ENCODE peak calls at places on chromosomes 2 and 18, in eight cellular contexts. One of them, this sample, is unnamed.
A peak's percentile ranks its signal among the peaks of the same experiment; 100 is the strongest.

GRCh38 chr2:131045925-131046579 is 47.2 kb downstream of the FAM168B start:
- DNase-seq in heart right ventricle: no peak
- DNase-seq in fibroblast of lung: no peak
- DNase-seq in vagina: no peak
- DNase-seq in PC-9: no peak
- DNase-seq in heart left ventricle: no peak
- DNase-seq in endothelial cell of umbilical vein: no peak
- DNase-seq in transverse colon: no peak
- DNase-seq in this sample: no peak

GRCh38 chr2:27705851-27706622 is 42.3 kb downstream of the SLC4A1AP start:
- DNase-seq in fibroblast of lung: peak; percentile 97
- DNase-seq in vagina: no peak
- DNase-seq in endothelial cell of umbilical vein: peak; percentile 89
- DNase-seq in heart right ventricle: peak; percentile 70
- DNase-seq in heart left ventricle: peak; percentile 76
- DNase-seq in PC-9: peak; percentile 79
- DNase-seq in transverse colon: peak; percentile 63
- DNase-seq in this sample: peak; percentile 76

GRCh38 chr2:27025281-27025800 is 7.4 kb upstream of the TMEM214 start:
- DNase-seq in heart left ventricle: no peak
- DNase-seq in heart right ventricle: no peak
- DNase-seq in vagina: no peak
- DNase-seq in endothelial cell of umbilical vein: no peak
- DNase-seq in fibroblast of lung: no peak
- DNase-seq in transverse colon: no peak
- DNase-seq in PC-9: no peak
- DNase-seq in this sample: no peak

GRCh38 chr2:186126181-186126580 is 359.9 kb upstream of the ZC3H15 start:
- DNase-seq in fibroblast of lung: peak; percentile 8
- DNase-seq in PC-9: no peak
- DNase-seq in heart right ventricle: no peak
- DNase-seq in endothelial cell of umbilical vein: no peak
- DNase-seq in vagina: no peak
- DNase-seq in heart left ventricle: no peak
- DNase-seq in transverse colon: no peak
- DNase-seq in this sample: no peak

GRCh38 chr2:53473236-53473635 is 294.4 kb upstream of the CHAC2 start:
- DNase-seq in endothelial cell of umbilical vein: no peak
- DNase-seq in vagina: no peak
- DNase-seq in transverse colon: peak; percentile 13
- DNase-seq in heart left ventricle: peak; percentile 28
- DNase-seq in fibroblast of lung: no peak
- DNase-seq in heart right ventricle: no peak
- DNase-seq in PC-9: no peak
- DNase-seq in this sample: peak; percentile 34

GRCh38 chr18:26708814-26709717 is 156.4 kb downstream of the AQP4 start:
- DNase-seq in endothelial cell of umbilical vein: no peak
- DNase-seq in transverse colon: no peak
- DNase-seq in heart left ventricle: no peak
- DNase-seq in fibroblast of lung: no peak
- DNase-seq in PC-9: no peak
- DNase-seq in vagina: no peak
- DNase-seq in heart right ventricle: no peak
- DNase-seq in this sample: no peak

GRCh38 chr2:221109552-221109951 is 462.6 kb downstream of the EPHA4 start:
- DNase-seq in PC-9: no peak
- DNase-seq in endothelial cell of umbilical vein: no peak
- DNase-seq in heart right ventricle: no peak
- DNase-seq in vagina: no peak
- DNase-seq in fibroblast of lung: no peak
- DNase-seq in heart left ventricle: no peak
- DNase-seq in transverse colon: no peak
- DNase-seq in this sample: no peak

GRCh38 chr2:236674646-236675045 is 105.0 kb downstream of the ACKR3 start:
- DNase-seq in transverse colon: no peak
- DNase-seq in vagina: no peak
- DNase-seq in fibroblast of lung: no peak
- DNase-seq in heart left ventricle: no peak
- DNase-seq in endothelial cell of umbilical vein: no peak
- DNase-seq in heart right ventricle: no peak
- DNase-seq in PC-9: no peak
- DNase-seq in this sample: no peak

GRCh38 chr18:23227729-23228075 is 92.4 kb downstream of the CABLES1 start:
- DNase-seq in vagina: no peak
- DNase-seq in fibroblast of lung: no peak
- DNase-seq in heart right ventricle: no peak
- DNase-seq in PC-9: no peak
- DNase-seq in transverse colon: no peak
- DNase-seq in heart left ventricle: no peak
- DNase-seq in endothelial cell of umbilical vein: no peak
- DNase-seq in this sample: no peak

DNA sequence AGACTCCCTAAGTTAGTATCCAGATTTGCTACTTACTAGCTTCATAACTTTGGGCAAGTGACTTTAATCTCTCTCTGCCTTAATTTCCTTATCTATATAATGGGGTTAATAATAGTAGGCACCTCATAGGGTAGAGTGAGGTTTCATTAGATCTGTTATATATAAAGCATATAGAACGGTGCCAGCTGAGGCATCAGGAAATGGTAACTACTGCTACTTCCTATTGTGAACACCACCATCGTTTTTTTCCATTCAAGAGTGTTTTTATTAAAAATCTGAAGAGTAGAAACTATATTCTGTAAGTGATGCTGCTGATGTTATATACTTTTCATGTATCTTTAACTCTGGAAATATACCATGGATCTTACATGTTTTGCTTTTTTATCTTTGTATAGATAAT is 44.3 kb downstream of the MALT1 start:
- DNase-seq in endothelial cell of umbilical vein: no peak
- DNase-seq in vagina: no peak
- DNase-seq in transverse colon: no peak
- DNase-seq in PC-9: no peak
- DNase-seq in fibroblast of lung: no peak
- DNase-seq in heart right ventricle: no peak
- DNase-seq in heart left ventricle: no peak
- DNase-seq in this sample: no peak
- H3K4me3 ChIP-seq in endothelial cell of umbilical vein: no peak overlapping the region
- H3K4me3 ChIP-seq in vagina: no peak overlapping the region
- H3K4me3 ChIP-seq in transverse colon: no peak overlapping the region
- H3K4me3 ChIP-seq in PC-9: no peak overlapping the region
- H3K4me3 ChIP-seq in fibroblast of lung: no peak overlapping the region
- H3K4me3 ChIP-seq in heart right ventricle: no peak overlapping the region
- H3K4me3 ChIP-seq in heart left ventricle: no peak overlapping the region
- H3K4me3 ChIP-seq in this sample: no peak overlapping the region

DNA sequence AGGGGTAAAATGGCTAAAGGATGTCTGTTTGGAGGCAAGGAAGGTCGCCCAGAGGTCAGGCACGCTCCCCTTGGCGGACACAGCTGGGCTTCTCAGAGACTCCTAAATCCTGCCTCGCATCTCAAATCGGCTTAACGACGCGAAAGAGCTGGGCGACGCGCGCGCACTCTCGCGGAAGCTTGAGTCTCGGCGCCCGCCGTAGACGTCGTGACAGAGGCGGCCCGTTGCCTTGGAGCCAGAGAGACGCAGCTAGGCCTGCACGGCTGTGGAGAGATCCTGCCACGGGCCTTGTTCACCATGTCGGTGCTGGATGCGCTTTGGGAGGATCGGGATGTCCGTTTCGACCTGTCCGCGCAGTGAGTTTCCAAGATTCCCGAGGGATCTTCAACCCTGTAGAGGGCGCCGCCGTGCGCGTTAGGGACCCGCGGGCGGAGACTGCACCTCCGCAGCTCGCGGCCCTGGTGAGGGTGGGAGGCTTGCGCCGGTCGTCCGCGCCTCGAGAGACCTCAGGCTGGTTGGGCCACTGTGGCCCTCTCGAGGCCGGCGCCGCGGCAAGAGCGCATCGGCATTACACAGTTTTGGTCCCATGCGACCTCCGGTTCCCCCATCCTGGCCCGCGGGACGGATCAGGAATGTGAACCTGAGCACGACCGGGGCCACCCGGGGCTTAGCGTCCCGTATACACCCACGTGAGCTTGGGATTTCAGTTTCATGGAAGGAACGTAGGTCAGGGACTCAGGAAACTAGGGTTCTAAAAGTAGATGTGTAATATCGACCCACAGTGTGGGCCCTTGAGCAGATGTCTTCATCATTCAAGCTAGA is at the start of gene BBS5:
- DNase-seq in endothelial cell of umbilical vein: peak; percentile 87
- DNase-seq in fibroblast of lung: peak; percentile 88
- DNase-seq in transverse colon: peak; percentile 78
- DNase-seq in heart left ventricle: peak; percentile 89
- DNase-seq in PC-9: peak; percentile 20
- DNase-seq in heart right ventricle: peak; percentile 84
- DNase-seq in vagina: no peak
- DNase-seq in this sample: peak; percentile 94
- H3K27ac ChIP-seq in endothelial cell of umbilical vein: peak within 1 kb of the TSS; percentile 66
- H3K27ac ChIP-seq in fibroblast of lung: peak within 1 kb of the TSS; percentile 69
- H3K27ac ChIP-seq in transverse colon: peak within 1 kb of the TSS; percentile 60
- H3K27ac ChIP-seq in heart left ventricle: peak within 1 kb of the TSS; percentile 85
- H3K27ac ChIP-seq in PC-9: no peak within 1 kb of the TSS
- H3K27ac ChIP-seq in heart right ventricle: peak within 1 kb of the TSS; percentile 85
- H3K27ac ChIP-seq in vagina: peak within 1 kb of the TSS; percentile 75
- H3K27ac ChIP-seq in this sample: peak within 1 kb of the TSS; percentile 9

GRCh38 chr2:232235716-232236115 is 142.8 kb upstream of the ALPP start:
- DNase-seq in vagina: no peak
- DNase-seq in PC-9: no peak
- DNase-seq in transverse colon: no peak
- DNase-seq in heart right ventricle: no peak
- DNase-seq in fibroblast of lung: no peak
- DNase-seq in heart left ventricle: no peak
- DNase-seq in endothelial cell of umbilical vein: no peak
- DNase-seq in this sample: no peak
- H3K4me1 ChIP-seq in vagina: peaks cover 5% of the 10 kb centered on the region
- H3K4me1 ChIP-seq in PC-9: peaks cover 66% of the 10 kb centered on the region
- H3K4me1 ChIP-seq in transverse colon: peaks cover 19% of the 10 kb centered on the region
- H3K4me1 ChIP-seq in heart right ventricle: no peaks in the 10 kb centered on the region
- H3K4me1 ChIP-seq in fibroblast of lung: no peaks in the 10 kb centered on the region
- H3K4me1 ChIP-seq in heart left ventricle: no peaks in the 10 kb centered on the region
- H3K4me1 ChIP-seq in endothelial cell of umbilical vein: no peaks in the 10 kb centered on the region
- H3K4me1 ChIP-seq in this sample: no peaks in the 10 kb centered on the region

GRCh38 chr18:59662008-59662701 is 35.1 kb downstream of the CCBE1 start:
- DNase-seq in vagina: no peak
- DNase-seq in heart right ventricle: no peak
- DNase-seq in endothelial cell of umbilical vein: no peak
- DNase-seq in transverse colon: no peak
- DNase-seq in heart left ventricle: no peak
- DNase-seq in fibroblast of lung: peak; percentile 49
- DNase-seq in PC-9: peak; percentile 2
- DNase-seq in this sample: no peak

GRCh38 chr18:59660976-59661743 is 36.1 kb downstream of the CCBE1 start:
- DNase-seq in vagina: no peak
- DNase-seq in endothelial cell of umbilical vein: no peak
- DNase-seq in PC-9: no peak
- DNase-seq in fibroblast of lung: peak; percentile 83
- DNase-seq in transverse colon: no peak
- DNase-seq in heart left ventricle: no peak
- DNase-seq in heart right ventricle: no peak
- DNase-seq in this sample: no peak

GRCh38 chr18:59657012-59657411 is 40.2 kb downstream of the CCBE1 start:
- DNase-seq in heart right ventricle: no peak
- DNase-seq in endothelial cell of umbilical vein: no peak
- DNase-seq in vagina: no peak
- DNase-seq in transverse colon: no peak
- DNase-seq in PC-9: no peak
- DNase-seq in fibroblast of lung: no peak
- DNase-seq in heart left ventricle: no peak
- DNase-seq in this sample: no peak

GRCh38 chr18:59660398-59660797 is 36.8 kb downstream of the CCBE1 start:
- DNase-seq in heart left ventricle: no peak
- DNase-seq in vagina: no peak
- DNase-seq in heart right ventricle: no peak
- DNase-seq in endothelial cell of umbilical vein: no peak
- DNase-seq in transverse colon: no peak
- DNase-seq in fibroblast of lung: peak; percentile 36
- DNase-seq in PC-9: no peak
- DNase-seq in this sample: no peak

DNA sequence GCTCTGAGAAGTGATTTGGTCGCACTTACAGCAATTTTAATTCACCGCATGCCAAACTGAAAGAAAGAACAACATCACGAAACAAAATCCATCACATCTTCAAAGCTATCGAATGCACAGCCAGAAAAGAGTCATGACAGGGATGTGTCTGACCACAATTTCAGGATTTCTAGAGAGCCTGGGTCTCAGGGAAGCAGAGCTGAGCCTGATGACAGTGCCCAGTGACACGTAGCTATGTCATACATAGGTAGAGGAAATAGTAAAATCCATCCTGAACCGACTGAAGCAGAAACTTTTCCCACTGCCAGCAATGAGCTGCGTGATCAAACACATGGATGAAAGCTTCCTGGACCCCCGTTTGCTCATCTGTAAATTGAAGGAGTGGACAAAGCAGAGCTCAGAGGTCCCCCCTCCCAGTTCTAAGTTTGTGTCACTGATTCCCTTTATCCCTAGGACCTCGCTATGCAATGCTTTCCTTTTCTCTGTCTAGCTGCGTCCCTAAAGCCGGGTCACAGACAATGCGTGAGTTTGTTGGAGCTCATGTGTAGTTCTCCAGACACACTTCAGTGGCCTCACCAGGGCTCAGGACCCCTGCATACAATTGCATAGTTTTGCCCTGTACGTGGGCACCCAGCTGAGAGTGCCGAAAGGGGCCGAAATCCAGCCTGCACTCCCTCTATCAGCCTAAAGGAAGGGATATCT is 37.6 kb downstream of the CCBE1 start:
- DNase-seq in PC-9: no peak
- DNase-seq in heart right ventricle: no peak
- DNase-seq in vagina: no peak
- DNase-seq in heart left ventricle: no peak
- DNase-seq in endothelial cell of umbilical vein: no peak
- DNase-seq in transverse colon: no peak
- DNase-seq in fibroblast of lung: peak; percentile 25
- DNase-seq in this sample: no peak
- H3K4me3 ChIP-seq in PC-9: no peak overlapping the region
- H3K4me3 ChIP-seq in heart right ventricle: peak overlapping the region; percentile 16
- H3K4me3 ChIP-seq in vagina: no peak overlapping the region
- H3K4me3 ChIP-seq in heart left ventricle: no peak overlapping the region
- H3K4me3 ChIP-seq in endothelial cell of umbilical vein: no peak overlapping the region
- H3K4me3 ChIP-seq in transverse colon: no peak overlapping the region
- H3K4me3 ChIP-seq in fibroblast of lung: peak overlapping the region; percentile 66
- H3K4me3 ChIP-seq in this sample: no peak overlapping the region

DNA sequence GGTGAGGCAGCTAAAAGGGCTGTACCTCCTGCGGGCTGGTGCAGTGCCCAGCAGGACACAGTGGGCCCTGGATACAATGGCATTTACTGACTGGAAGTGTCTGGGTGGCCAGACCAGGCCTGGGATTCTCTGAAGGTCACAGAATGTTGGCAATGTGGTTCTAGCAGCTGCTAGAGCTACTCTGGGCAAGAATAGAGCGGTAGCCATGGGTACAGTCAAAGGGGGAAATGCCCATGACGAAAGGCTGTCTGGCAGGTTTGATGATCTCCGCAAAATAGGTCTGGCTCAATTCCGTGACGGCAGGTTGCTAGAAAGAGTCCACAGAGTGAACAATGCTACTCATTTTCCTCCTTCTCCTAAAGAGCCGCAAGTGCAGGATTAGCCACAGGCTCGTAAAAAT is 241.8 kb downstream of the AFF3 start:
- DNase-seq in heart left ventricle: peak; percentile 69
- DNase-seq in fibroblast of lung: no peak
- DNase-seq in vagina: no peak
- DNase-seq in endothelial cell of umbilical vein: no peak
- DNase-seq in PC-9: no peak
- DNase-seq in heart right ventricle: peak; percentile 25
- DNase-seq in transverse colon: no peak
- DNase-seq in this sample: no peak
- H3K27ac ChIP-seq in heart left ventricle: no peak overlapping the region
- H3K27ac ChIP-seq in fibroblast of lung: no peak overlapping the region
- H3K27ac ChIP-seq in vagina: no peak overlapping the region
- H3K27ac ChIP-seq in endothelial cell of umbilical vein: no peak overlapping the region
- H3K27ac ChIP-seq in PC-9: no peak overlapping the region
- H3K27ac ChIP-seq in heart right ventricle: no peak overlapping the region
- H3K27ac ChIP-seq in transverse colon: no peak overlapping the region
- H3K27ac ChIP-seq in this sample: no peak overlapping the region

This sample was measured in testis.